ENCODE peak calls at places on chromosomes 13 and 19, in seven cellular contexts. D is fibroblast of lung; C is NCI-H2081; J is C1 segment of cervical spinal cord; Y is SIG-M5; G is HEK293T; R is stimulated activated CD4-positive, alpha-beta T cell treated with anti-CD3 and anti-CD28 coated beads, Interleukin-12 subunit alpha, Interleukin-12 subunit beta, amount 100 ng/mL, for 48 hours. I is an unnamed sample.

GRCh38 chr19:35403116-35403760 is 32.4 kb downstream of the GPR42 start:
- DNase-seq in D (no peak), C (no peak), J (no peak), Y (no peak), G (no peak), R (no peak), I (no peak)

GRCh38 chr19:11504502-11505031 is 1.1 kb downstream of the ZNF653 start:
- DNase-seq in D (no peak), C (no peak), J (no peak), Y (no peak), G (no peak), R (no peak), I (no peak)

GRCh38 chr13:24228852-24229458 is 68.4 kb downstream of the SPATA13 start:
- DNase-seq in D (peak), C (peak), J (no peak), Y (peak), G (peak), R (no peak), I (peak)

GRCh38 chr19:1942078-1942933 is 1.3 kb downstream of the CSNK1G2 start:
- DNase-seq in D (peak), C (peak), J (peak), Y (no peak), G (peak), R (peak), I (no peak)

GRCh38 chr19:50772408-50773311 is 2.4 kb downstream of the GPR32 start:
- DNase-seq in D (no peak), C (no peak), J (no peak), Y (no peak), G (no peak), R (no peak), I (peak)

GRCh38 chr19:49339364-49340068 is 4.3 kb downstream of the CD37 start:
- DNase-seq in D (peak), C (no peak), J (no peak), Y (no peak), G (no peak), R (no peak), I (no peak)

GRCh38 chr13:26599403-26599802 is 41.9 kb downstream of the WASF3 start:
- DNase-seq in D (no peak), C (no peak), J (no peak), Y (no peak), G (no peak), R (no peak), I (no peak)

GRCh38 chr13:73740681-73741080 is 393.5 kb downstream of the KLF12 start:
- DNase-seq in D (peak), C (no peak), J (no peak), Y (no peak), G (no peak), R (no peak), I (no peak)

GRCh38 chr19:23762884-23763711 is 4.4 kb upstream of the ZNF681 start:
- DNase-seq in D (peak), C (peak), J (peak), Y (no peak), G (no peak), R (peak), I (no peak)

GRCh38 chr13:50636007-50636704 is 207.3 kb downstream of the DLEU7 start:
- DNase-seq in D (no peak), C (no peak), J (no peak), Y (no peak), G (peak), R (no peak), I (no peak)

GRCh38 chr13:81171065-81171647 is 830.2 kb upstream of the SPRY2 start:
- DNase-seq in D (peak), C (peak), J (no peak), Y (no peak), G (peak), R (no peak), I (peak)

GRCh38 chr13:112885782-112886268 is 83.2 kb upstream of the MCF2L start:
- DNase-seq in D (peak), C (peak), J (no peak), Y (no peak), G (no peak), R (no peak), I (peak)

GRCh38 chr13:57582032-57582431 is 49.5 kb upstream of the PCDH17 start:
- DNase-seq in D (no peak), C (no peak), J (no peak), Y (no peak), G (peak), R (no peak), I (no peak)

GRCh38 chr19:42201489-42202289 is 15.8 kb downstream of the DEDD2 start:
- DNase-seq in D (no peak), C (no peak), J (no peak), Y (peak), G (no peak), R (no peak), I (no peak)

GRCh38 chr13:26255717-26256277 is 1.9 kb downstream of the CDK8 start:
- DNase-seq in D (peak), C (no peak), J (no peak), Y (no peak), G (no peak), R (no peak), I (no peak)

GRCh38 chr13:26060366-26060765 is 8.6 kb upstream of the SHISA2 start:
- DNase-seq in D (no peak), C (no peak), J (no peak), Y (no peak), G (no peak), R (no peak), I (no peak)

GRCh38 chr13:94706854-94707399 is 5.4 kb downstream of the SOX21 start:
- DNase-seq in D (no peak), C (peak), J (peak), Y (no peak), G (no peak), R (no peak), I (no peak)

GRCh38 chr19:23509686-23510450 is 114.6 kb upstream of the ZNF91 start:
- DNase-seq in D (no peak), C (no peak), J (no peak), Y (no peak), G (no peak), R (no peak), I (no peak)

GRCh38 chr13:82772802-82773201 is 1109.5 kb downstream of the SLITRK1 start:
- DNase-seq in D (peak), C (no peak), J (no peak), Y (no peak), G (no peak), R (no peak), I (no peak)

GRCh38 chr19:3880471-3881271 is at the start of gene ATCAY:
- DNase-seq in D (no peak), C (peak), J (no peak), Y (no peak), G (no peak), R (no peak), I (no peak)

GRCh38 chr19:4851551-4852290 is 15.7 kb downstream of the PLIN3 start:
- DNase-seq in D (no peak), C (no peak), J (peak), Y (no peak), G (peak), R (peak), I (no peak)

GRCh38 chr19:41327499-41328156 is 17.7 kb downstream of the CCDC97 start:
- DNase-seq in D (peak), C (no peak), J (no peak), Y (no peak), G (no peak), R (peak), I (no peak)

GRCh38 chr13:74062933-74063332 is 71.3 kb downstream of the KLF12 start:
- DNase-seq in D (peak), C (no peak), J (peak), Y (no peak), G (no peak), R (peak), I (no peak)

I was measured in HCT116.